ENCODE peak calls at places on chromosomes 7 and 10, in seven cellular contexts. One of them, this sample, is unnamed.

GRCh38 chr7:132004528-132004927 is 448.1 kb upstream of the PODXL start:
- DNase-seq in heart left ventricle: no peak
- DNase-seq in sigmoid colon: no peak
- DNase-seq in breast epithelium: no peak
- DNase-seq in esophagus muscularis mucosa: no peak
- DNase-seq in spleen: no peak
- DNase-seq in Peyer's patch: no peak
- DNase-seq in this sample: peak; percentile 30

GRCh38 chr10:59173414-59173813 is 3.0 kb upstream of the PHYHIPL start:
- DNase-seq in heart left ventricle: no peak
- DNase-seq in sigmoid colon: no peak
- DNase-seq in breast epithelium: no peak
- DNase-seq in esophagus muscularis mucosa: no peak
- DNase-seq in spleen: no peak
- DNase-seq in Peyer's patch: no peak
- DNase-seq in this sample: no peak

GRCh38 chr10:98414932-98415709 is at the start of gene PYROXD2:
- DNase-seq in heart left ventricle: peak; percentile 96
- DNase-seq in sigmoid colon: peak; percentile 97
- DNase-seq in breast epithelium: peak; percentile 83
- DNase-seq in esophagus muscularis mucosa: peak; percentile 96
- DNase-seq in spleen: peak; percentile 92
- DNase-seq in Peyer's patch: peak; percentile 62
- DNase-seq in this sample: peak; percentile 93

GRCh38 chr7:128215281-128215680 is 25.8 kb upstream of the LEP start:
- DNase-seq in heart left ventricle: no peak
- DNase-seq in sigmoid colon: no peak
- DNase-seq in breast epithelium: no peak
- DNase-seq in esophagus muscularis mucosa: no peak
- DNase-seq in spleen: no peak
- DNase-seq in Peyer's patch: no peak
- DNase-seq in this sample: no peak

GRCh38 chr10:12631216-12631615 is 281.9 kb downstream of the CAMK1D start:
- DNase-seq in heart left ventricle: no peak
- DNase-seq in sigmoid colon: no peak
- DNase-seq in breast epithelium: no peak
- DNase-seq in esophagus muscularis mucosa: no peak
- DNase-seq in spleen: no peak
- DNase-seq in Peyer's patch: no peak
- DNase-seq in this sample: no peak

GRCh38 chr7:140039071-140039470 is 23.7 kb downstream of the PARP12 start:
- DNase-seq in heart left ventricle: no peak
- DNase-seq in sigmoid colon: no peak
- DNase-seq in breast epithelium: no peak
- DNase-seq in esophagus muscularis mucosa: no peak
- DNase-seq in spleen: no peak
- DNase-seq in Peyer's patch: peak; percentile 6
- DNase-seq in this sample: no peak

GRCh38 chr7:6160191-6160623 is 112.2 kb downstream of the CYTH3 start:
- DNase-seq in heart left ventricle: no peak
- DNase-seq in sigmoid colon: peak; percentile 92
- DNase-seq in breast epithelium: peak; percentile 21
- DNase-seq in esophagus muscularis mucosa: no peak
- DNase-seq in spleen: no peak
- DNase-seq in Peyer's patch: no peak
- DNase-seq in this sample: peak; percentile 81

GRCh38 chr7:30465342-30466170 is 13.0 kb downstream of the NOD1 start:
- DNase-seq in heart left ventricle: no peak
- DNase-seq in sigmoid colon: peak; percentile 68
- DNase-seq in breast epithelium: no peak
- DNase-seq in esophagus muscularis mucosa: no peak
- DNase-seq in spleen: no peak
- DNase-seq in Peyer's patch: no peak
- DNase-seq in this sample: no peak

GRCh38 chr10:77888356-77888703 is 38.2 kb downstream of the DLG5 start:
- DNase-seq in heart left ventricle: no peak
- DNase-seq in sigmoid colon: no peak
- DNase-seq in breast epithelium: no peak
- DNase-seq in esophagus muscularis mucosa: no peak
- DNase-seq in spleen: no peak
- DNase-seq in Peyer's patch: no peak
- DNase-seq in this sample: no peak

GRCh38 chr7:131072505-131073091 is 255.1 kb upstream of the MKLN1 start:
- DNase-seq in heart left ventricle: no peak
- DNase-seq in sigmoid colon: no peak
- DNase-seq in breast epithelium: no peak
- DNase-seq in esophagus muscularis mucosa: no peak
- DNase-seq in spleen: no peak
- DNase-seq in Peyer's patch: no peak
- DNase-seq in this sample: no peak

GRCh38 chr10:44689368-44689767 is 221.8 kb upstream of the TMEM72 start:
- DNase-seq in heart left ventricle: no peak
- DNase-seq in sigmoid colon: no peak
- DNase-seq in breast epithelium: no peak
- DNase-seq in esophagus muscularis mucosa: no peak
- DNase-seq in spleen: no peak
- DNase-seq in Peyer's patch: no peak
- DNase-seq in this sample: no peak

GRCh38 chr10:43396928-43397624 is 11.9 kb downstream of the HNRNPF start:
- DNase-seq in heart left ventricle: peak; percentile 92
- DNase-seq in sigmoid colon: peak; percentile 94
- DNase-seq in breast epithelium: peak; percentile 84
- DNase-seq in esophagus muscularis mucosa: peak; percentile 98
- DNase-seq in spleen: peak; percentile 97
- DNase-seq in Peyer's patch: peak; percentile 92
- DNase-seq in this sample: peak; percentile 92

GRCh38 chr7:2681954-2682799 is 5.8 kb upstream of the AMZ1 start:
- DNase-seq in heart left ventricle: peak; percentile 55
- DNase-seq in sigmoid colon: no peak
- DNase-seq in breast epithelium: no peak
- DNase-seq in esophagus muscularis mucosa: no peak
- DNase-seq in spleen: peak; percentile 66
- DNase-seq in Peyer's patch: no peak
- DNase-seq in this sample: no peak

GRCh38 chr10:63976538-63976937 is 455.3 kb downstream of the REEP3 start:
- DNase-seq in heart left ventricle: no peak
- DNase-seq in sigmoid colon: no peak
- DNase-seq in breast epithelium: no peak
- DNase-seq in esophagus muscularis mucosa: peak; percentile 82
- DNase-seq in spleen: no peak
- DNase-seq in Peyer's patch: no peak
- DNase-seq in this sample: peak; percentile 82

GRCh38 chr10:126846469-126846868 is 58.8 kb upstream of the DOCK1 start:
- DNase-seq in heart left ventricle: no peak
- DNase-seq in sigmoid colon: no peak
- DNase-seq in breast epithelium: no peak
- DNase-seq in esophagus muscularis mucosa: peak; percentile 88
- DNase-seq in spleen: no peak
- DNase-seq in Peyer's patch: no peak
- DNase-seq in this sample: no peak

GRCh38 chr10:24209421-24209770 is 458 bp downstream of the KIAA1217 start:
- DNase-seq in heart left ventricle: no peak
- DNase-seq in sigmoid colon: no peak
- DNase-seq in breast epithelium: no peak
- DNase-seq in esophagus muscularis mucosa: no peak
- DNase-seq in spleen: no peak
- DNase-seq in Peyer's patch: no peak
- DNase-seq in this sample: no peak

GRCh38 chr7:6260291-6261183 is 11.9 kb downstream of the CYTH3 start:
- DNase-seq in heart left ventricle: no peak
- DNase-seq in sigmoid colon: no peak
- DNase-seq in breast epithelium: no peak
- DNase-seq in esophagus muscularis mucosa: no peak
- DNase-seq in spleen: no peak
- DNase-seq in Peyer's patch: no peak
- DNase-seq in this sample: no peak

GRCh38 chr7:81361769-81362168 is 408.1 kb downstream of the HGF start:
- DNase-seq in heart left ventricle: no peak
- DNase-seq in sigmoid colon: no peak
- DNase-seq in breast epithelium: no peak
- DNase-seq in esophagus muscularis mucosa: no peak
- DNase-seq in spleen: no peak
- DNase-seq in Peyer's patch: no peak
- DNase-seq in this sample: no peak

GRCh38 chr10:113293167-113293566 is 259.7 kb upstream of the HABP2 start:
- DNase-seq in heart left ventricle: no peak
- DNase-seq in sigmoid colon: no peak
- DNase-seq in breast epithelium: no peak
- DNase-seq in esophagus muscularis mucosa: no peak
- DNase-seq in spleen: no peak
- DNase-seq in Peyer's patch: no peak
- DNase-seq in this sample: no peak

GRCh38 chr10:132469197-132469942 is 68.2 kb upstream of the INPP5A start:
- DNase-seq in heart left ventricle: peak; percentile 48
- DNase-seq in sigmoid colon: no peak
- DNase-seq in breast epithelium: no peak
- DNase-seq in esophagus muscularis mucosa: no peak
- DNase-seq in spleen: peak; percentile 72
- DNase-seq in Peyer's patch: no peak
- DNase-seq in this sample: no peak

GRCh38 chr10:63711866-63712716 is 190.9 kb downstream of the REEP3 start:
- DNase-seq in heart left ventricle: peak; percentile 94
- DNase-seq in sigmoid colon: peak; percentile 98
- DNase-seq in breast epithelium: peak; percentile 98
- DNase-seq in esophagus muscularis mucosa: peak; percentile 96
- DNase-seq in spleen: no peak
- DNase-seq in Peyer's patch: peak; percentile 33
- DNase-seq in this sample: peak; percentile 89

GRCh38 chr10:59319854-59320253 is 42.5 kb downstream of the FAM13C start:
- DNase-seq in heart left ventricle: no peak
- DNase-seq in sigmoid colon: no peak
- DNase-seq in breast epithelium: no peak
- DNase-seq in esophagus muscularis mucosa: no peak
- DNase-seq in spleen: no peak
- DNase-seq in Peyer's patch: no peak
- DNase-seq in this sample: no peak

GRCh38 chr7:120052884-120053382 is 220.0 kb upstream of the KCND2 start:
- DNase-seq in heart left ventricle: no peak
- DNase-seq in sigmoid colon: peak; percentile 77
- DNase-seq in breast epithelium: peak; percentile 34
- DNase-seq in esophagus muscularis mucosa: no peak
- DNase-seq in spleen: no peak
- DNase-seq in Peyer's patch: no peak
- DNase-seq in this sample: peak; percentile 66
- H3K4me3 ChIP-seq in heart left ventricle: no peak overlapping the region
- H3K4me3 ChIP-seq in sigmoid colon: no peak overlapping the region
- H3K4me3 ChIP-seq in breast epithelium: no peak overlapping the region
- H3K4me3 ChIP-seq in esophagus muscularis mucosa: no peak overlapping the region
- H3K4me3 ChIP-seq in spleen: no peak overlapping the region
- H3K4me3 ChIP-seq in Peyer's patch: no peak overlapping the region
- H3K4me3 ChIP-seq in this sample: no peak overlapping the region

GRCh38 chr10:22338260-22338894 is 6.9 kb upstream of the SPAG6 start:
- DNase-seq in heart left ventricle: no peak
- DNase-seq in sigmoid colon: no peak
- DNase-seq in breast epithelium: no peak
- DNase-seq in esophagus muscularis mucosa: no peak
- DNase-seq in spleen: no peak
- DNase-seq in Peyer's patch: no peak
- DNase-seq in this sample: no peak

GRCh38 chr10:22341936-22342222 is 3.4 kb upstream of the SPAG6 start:
- DNase-seq in heart left ventricle: no peak
- DNase-seq in sigmoid colon: no peak
- DNase-seq in breast epithelium: no peak
- DNase-seq in esophagus muscularis mucosa: no peak
- DNase-seq in spleen: no peak
- DNase-seq in Peyer's patch: no peak
- DNase-seq in this sample: no peak

GRCh38 chr10:22341190-22341935 is 3.9 kb upstream of the SPAG6 start:
- DNase-seq in heart left ventricle: no peak
- DNase-seq in sigmoid colon: no peak
- DNase-seq in breast epithelium: no peak
- DNase-seq in esophagus muscularis mucosa: no peak
- DNase-seq in spleen: no peak
- DNase-seq in Peyer's patch: no peak
- DNase-seq in this sample: no peak

GRCh38 chr10:22339761-22340361 is 5.4 kb upstream of the SPAG6 start:
- DNase-seq in heart left ventricle: no peak
- DNase-seq in sigmoid colon: no peak
- DNase-seq in breast epithelium: no peak
- DNase-seq in esophagus muscularis mucosa: no peak
- DNase-seq in spleen: no peak
- DNase-seq in Peyer's patch: no peak
- DNase-seq in this sample: no peak

GRCh38 chr10:22340362-22341189 is 4.7 kb upstream of the SPAG6 start:
- DNase-seq in heart left ventricle: peak; percentile 84
- DNase-seq in sigmoid colon: peak; percentile 82
- DNase-seq in breast epithelium: no peak
- DNase-seq in esophagus muscularis mucosa: no peak
- DNase-seq in spleen: peak; percentile 93
- DNase-seq in Peyer's patch: peak; percentile 49
- DNase-seq in this sample: peak; percentile 82
- TF ChIP-seq POLR2A in heart left ventricle: peak; percentile 57
- TF ChIP-seq POLR2A in sigmoid colon: peak; percentile 34
- TF ChIP-seq POLR2A in breast epithelium: peak; percentile 72
- TF ChIP-seq POLR2A in esophagus muscularis mucosa: peak; percentile 6
- TF ChIP-seq POLR2A in spleen: no peak
- TF ChIP-seq POLR2A in Peyer's patch: peak; percentile 45
- TF ChIP-seq POLR2A in this sample: no peak

GRCh38 chr10:124564881-124565280 is 103.3 kb downstream of the LHPP start:
- DNase-seq in heart left ventricle: peak; percentile 16
- DNase-seq in sigmoid colon: no peak
- DNase-seq in breast epithelium: no peak
- DNase-seq in esophagus muscularis mucosa: no peak
- DNase-seq in spleen: no peak
- DNase-seq in Peyer's patch: no peak
- DNase-seq in this sample: peak; percentile 76
- H3K4me1 ChIP-seq in heart left ventricle: peaks cover 21% of the 10 kb centered on the region
- H3K4me1 ChIP-seq in sigmoid colon: no peaks in the 10 kb centered on the region
- H3K4me1 ChIP-seq in breast epithelium: no peaks in the 10 kb centered on the region
- H3K4me1 ChIP-seq in esophagus muscularis mucosa: peaks cover 28% of the 10 kb centered on the region
- H3K4me1 ChIP-seq in spleen: no peaks in the 10 kb centered on the region
- H3K4me1 ChIP-seq in Peyer's patch: no peaks in the 10 kb centered on the region
- H3K4me1 ChIP-seq in this sample: peaks cover 68% of the 10 kb centered on the region

GRCh38 chr10:74969530-74969929 is 141.9 kb upstream of the SAMD8 start:
- DNase-seq in heart left ventricle: no peak
- DNase-seq in sigmoid colon: no peak
- DNase-seq in breast epithelium: no peak
- DNase-seq in esophagus muscularis mucosa: no peak
- DNase-seq in spleen: no peak
- DNase-seq in Peyer's patch: no peak
- DNase-seq in this sample: no peak

GRCh38 chr10:74968621-74969019 is 142.2 kb downstream of the KAT6B start:
- DNase-seq in heart left ventricle: no peak
- DNase-seq in sigmoid colon: no peak
- DNase-seq in breast epithelium: no peak
- DNase-seq in esophagus muscularis mucosa: no peak
- DNase-seq in spleen: no peak
- DNase-seq in Peyer's patch: no peak
- DNase-seq in this sample: no peak

GRCh38 chr10:74973993-74974392 is 137.5 kb upstream of the SAMD8 start:
- DNase-seq in heart left ventricle: no peak
- DNase-seq in sigmoid colon: no peak
- DNase-seq in breast epithelium: no peak
- DNase-seq in esophagus muscularis mucosa: no peak
- DNase-seq in spleen: no peak
- DNase-seq in Peyer's patch: no peak
- DNase-seq in this sample: no peak

GRCh38 chr10:74967850-74968620 is 141.6 kb downstream of the KAT6B start:
- DNase-seq in heart left ventricle: no peak
- DNase-seq in sigmoid colon: no peak
- DNase-seq in breast epithelium: no peak
- DNase-seq in esophagus muscularis mucosa: no peak
- DNase-seq in spleen: no peak
- DNase-seq in Peyer's patch: no peak
- DNase-seq in this sample: no peak

GRCh38 chr10:74969093-74969492 is 142.4 kb upstream of the SAMD8 start:
- DNase-seq in heart left ventricle: no peak
- DNase-seq in sigmoid colon: no peak
- DNase-seq in breast epithelium: no peak
- DNase-seq in esophagus muscularis mucosa: no peak
- DNase-seq in spleen: no peak
- DNase-seq in Peyer's patch: no peak
- DNase-seq in this sample: no peak
- H3K4me3 ChIP-seq in heart left ventricle: no peak overlapping the region
- H3K4me3 ChIP-seq in sigmoid colon: no peak overlapping the region
- H3K4me3 ChIP-seq in breast epithelium: no peak overlapping the region
- H3K4me3 ChIP-seq in esophagus muscularis mucosa: no peak overlapping the region
- H3K4me3 ChIP-seq in spleen: no peak overlapping the region
- H3K4me3 ChIP-seq in Peyer's patch: no peak overlapping the region
- H3K4me3 ChIP-seq in this sample: no peak overlapping the region

This sample was measured in testis.